ENCODE peak calls at places on chromosomes 3 and 15, in five cellular contexts. U is uterus, T is body of pancreas, D is IMR-90, W is transverse colon. J is an unnamed sample.

GRCh38 chr3:16338124-16338523 is 73.1 kb downstream of the OXNAD1 start:
- DNase-seq in U (no peak), T (peak; percentile 13), D (no peak), W (peak; percentile 47), J (no peak)

GRCh38 chr3:128327606-128328031 is 139.1 kb downstream of the DNAJB8 start:
- DNase-seq in U (no peak), T (no peak), D (no peak), W (no peak), J (no peak)

GRCh38 chr3:121654493-121655385 is 6.0 kb downstream of the HCLS1 start:
- DNase-seq in U (no peak), T (no peak), D (no peak), W (no peak), J (no peak)

GRCh38 chr3:127568604-127569003 is 21.9 kb downstream of the TPRA1 start:
- DNase-seq in U (no peak), T (no peak), D (no peak), W (no peak), J (no peak)

GRCh38 chr3:162136136-162136535 is 639.5 kb downstream of the OTOL1 start:
- DNase-seq in U (no peak), T (no peak), D (no peak), W (no peak), J (no peak)

GRCh38 chr3:149589332-149589731 is 68.5 kb downstream of the WWTR1 start:
- DNase-seq in U (no peak), T (no peak), D (peak; percentile 96), W (no peak), J (no peak)

GRCh38 chr3:48686538-48687219 is 964 bp upstream of the NCKIPSD start:
- DNase-seq in U (no peak), T (no peak), D (peak; percentile 10), W (no peak), J (no peak)

GRCh38 chr3:15148614-15149013 is 49.7 kb upstream of the RBSN start:
- DNase-seq in U (peak; percentile 17), T (peak; percentile 67), D (no peak), W (no peak), J (no peak)

DNA sequence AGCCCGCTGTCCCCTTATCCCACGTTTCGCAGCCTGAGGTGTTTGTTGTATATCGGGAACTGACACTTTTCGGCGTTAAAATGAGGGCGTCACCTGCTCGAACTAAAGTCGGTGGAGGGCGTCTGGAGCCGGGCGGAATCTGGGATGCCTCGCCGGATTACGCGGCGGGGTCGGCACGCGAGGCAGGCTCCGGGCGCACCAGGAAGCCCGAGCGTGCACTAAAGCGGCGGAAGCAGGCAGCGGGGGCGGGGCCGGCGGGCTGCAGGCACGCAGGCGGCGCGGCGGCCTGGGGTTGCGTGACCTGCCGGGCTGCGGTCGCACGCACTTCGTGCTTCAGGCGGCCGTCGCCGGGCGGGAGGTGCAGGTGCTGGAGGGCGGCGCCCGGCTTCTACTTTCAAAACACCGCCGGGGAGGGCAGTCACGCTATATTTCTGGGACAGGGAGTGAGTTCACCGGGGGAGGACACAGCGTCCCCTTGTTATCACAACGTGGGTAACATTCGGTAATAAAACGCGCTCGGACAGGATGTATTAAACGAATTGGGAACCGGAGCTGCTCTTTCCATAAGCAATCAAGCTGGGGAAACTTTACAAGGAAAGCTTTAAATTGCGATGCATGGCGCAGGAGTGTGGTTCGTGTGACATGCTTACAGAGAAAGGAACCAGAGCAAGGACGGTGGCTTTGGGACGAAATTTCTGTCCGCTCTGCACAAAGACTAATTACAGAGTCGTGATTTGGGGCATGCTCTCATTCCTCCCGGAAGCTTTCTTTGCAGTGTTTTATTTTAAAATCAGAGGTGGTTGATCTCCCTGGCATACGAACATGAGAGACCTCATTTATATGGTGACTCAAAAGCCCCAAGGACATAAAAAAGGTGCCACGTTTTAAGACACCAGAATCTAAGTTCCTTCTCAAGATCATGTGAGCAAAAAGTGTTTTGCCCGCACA is 9.1 kb upstream of the LEKR1 start:
- DNase-seq in U (peak; percentile 76), T (peak; percentile 93), D (peak; percentile 90), W (peak; percentile 91), J (peak; percentile 37)
- TF ChIP-seq POLR2A in U (no peak), T (peak; percentile 90), D (peak; percentile 69), W (peak; percentile 79), J (peak; percentile 4)

DNA sequence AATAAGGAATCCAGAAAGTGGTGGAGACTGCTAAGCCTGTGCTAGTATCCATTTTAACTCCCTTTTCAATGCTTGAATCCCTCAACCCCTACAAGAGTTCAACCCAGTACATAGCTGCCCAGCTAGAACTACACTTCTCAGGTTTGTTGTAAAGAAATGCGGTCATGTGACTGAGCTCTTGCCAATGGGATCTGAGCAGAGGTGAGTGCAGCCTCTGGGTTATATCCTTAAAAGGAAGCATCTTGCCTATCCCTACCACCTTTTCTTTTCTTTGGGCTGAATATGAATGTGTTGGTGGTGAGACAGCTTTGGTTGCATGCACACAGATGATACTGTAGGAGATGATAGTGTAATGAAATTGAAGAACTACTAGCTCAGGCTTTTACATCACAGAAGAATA is 139.7 kb downstream of the CADPS start:
- DNase-seq in U (no peak), T (no peak), D (no peak), W (no peak), J (no peak)
- H3K4me1 ChIP-seq in U (no peaks in the 10 kb centered on the region), T (no peaks in the 10 kb centered on the region), D (no peaks in the 10 kb centered on the region), W (no peaks in the 10 kb centered on the region), J (no peaks in the 10 kb centered on the region)

GRCh38 chr15:36887214-36888017 is 212.9 kb downstream of the MEIS2 start:
- DNase-seq in U (peak; percentile 67), T (peak; percentile 37), D (no peak), W (no peak), J (no peak)

GRCh38 chr15:36886135-36887011 is 214.0 kb downstream of the MEIS2 start:
- DNase-seq in U (no peak), T (no peak), D (no peak), W (no peak), J (no peak)

GRCh38 chr15:36885709-36886108 is 214.6 kb downstream of the MEIS2 start:
- DNase-seq in U (no peak), T (no peak), D (no peak), W (no peak), J (no peak)

GRCh38 chr15:36884404-36885335 is 215.7 kb downstream of the MEIS2 start:
- DNase-seq in U (no peak), T (no peak), D (no peak), W (no peak), J (no peak)

DNA sequence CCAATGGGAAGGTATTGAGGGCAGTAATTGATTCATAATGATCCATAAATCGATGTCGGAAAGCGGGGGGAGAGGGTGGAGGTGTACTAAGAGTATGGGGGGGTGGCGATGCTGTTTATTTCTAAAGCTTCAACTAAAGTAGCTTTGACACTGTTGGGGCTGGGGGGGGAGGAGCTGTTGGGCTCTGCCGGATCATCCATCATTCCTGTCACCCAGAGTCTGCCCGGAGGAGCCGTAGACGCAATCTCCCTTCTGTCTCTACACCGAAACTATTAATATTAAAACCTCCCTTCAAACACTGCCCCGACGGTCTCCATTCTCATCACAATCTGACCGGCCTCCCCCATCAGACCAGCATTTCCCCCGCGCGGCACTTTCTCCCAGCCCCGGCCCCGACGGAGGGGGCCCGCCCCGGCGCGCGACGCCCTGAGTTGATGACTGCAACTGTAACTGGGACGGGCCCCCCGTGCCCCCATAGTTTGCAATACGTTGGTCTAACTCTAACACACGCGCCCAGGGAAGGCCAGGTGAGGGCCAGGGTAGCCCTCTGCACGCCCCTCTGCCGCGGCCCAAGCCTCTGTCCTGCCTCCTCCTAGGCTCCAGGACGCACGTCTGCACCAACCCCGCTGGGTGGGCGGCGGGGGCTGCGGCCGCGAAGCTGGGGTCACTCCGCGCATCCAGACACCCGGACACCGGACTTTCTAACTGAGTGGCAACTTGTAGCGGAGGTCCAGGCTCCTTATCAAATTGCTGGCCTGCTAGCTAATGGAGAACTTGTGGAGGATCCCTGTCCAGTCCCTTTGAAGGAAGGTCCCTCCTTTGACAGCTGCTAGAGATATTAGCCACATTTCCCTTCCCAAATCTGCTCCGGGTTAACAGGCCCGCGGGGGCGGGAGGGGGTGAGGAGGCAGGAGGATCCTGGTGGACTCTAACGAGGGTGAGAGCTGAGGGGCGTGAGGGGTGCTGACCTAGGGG is 212.0 kb downstream of the MEIS2 start:
- DNase-seq in U (peak; percentile 70), T (peak; percentile 40), D (no peak), W (no peak), J (no peak)
- H3K4me3 ChIP-seq in U (peak overlapping the region; percentile 43), T (no peak overlapping the region), D (no peak overlapping the region), W (peak overlapping the region; percentile 2), J (peak overlapping the region; percentile 48)

GRCh38 chr15:78148392-78149067 is 632 bp upstream of the IDH3A start:
- DNase-seq in U (no peak), T (no peak), D (peak; percentile 14), W (no peak), J (no peak)

GRCh38 chr15:78147566-78147965 is 1.6 kb upstream of the IDH3A start:
- DNase-seq in U (no peak), T (no peak), D (no peak), W (no peak), J (no peak)

GRCh38 chr15:78149805-78150751 is 916 bp downstream of the IDH3A start:
- DNase-seq in U (no peak), T (no peak), D (no peak), W (no peak), J (no peak)

GRCh38 chr15:78146437-78147154 is 2.6 kb upstream of the IDH3A start:
- DNase-seq in U (no peak), T (peak; percentile 46), D (no peak), W (no peak), J (no peak)

DNA sequence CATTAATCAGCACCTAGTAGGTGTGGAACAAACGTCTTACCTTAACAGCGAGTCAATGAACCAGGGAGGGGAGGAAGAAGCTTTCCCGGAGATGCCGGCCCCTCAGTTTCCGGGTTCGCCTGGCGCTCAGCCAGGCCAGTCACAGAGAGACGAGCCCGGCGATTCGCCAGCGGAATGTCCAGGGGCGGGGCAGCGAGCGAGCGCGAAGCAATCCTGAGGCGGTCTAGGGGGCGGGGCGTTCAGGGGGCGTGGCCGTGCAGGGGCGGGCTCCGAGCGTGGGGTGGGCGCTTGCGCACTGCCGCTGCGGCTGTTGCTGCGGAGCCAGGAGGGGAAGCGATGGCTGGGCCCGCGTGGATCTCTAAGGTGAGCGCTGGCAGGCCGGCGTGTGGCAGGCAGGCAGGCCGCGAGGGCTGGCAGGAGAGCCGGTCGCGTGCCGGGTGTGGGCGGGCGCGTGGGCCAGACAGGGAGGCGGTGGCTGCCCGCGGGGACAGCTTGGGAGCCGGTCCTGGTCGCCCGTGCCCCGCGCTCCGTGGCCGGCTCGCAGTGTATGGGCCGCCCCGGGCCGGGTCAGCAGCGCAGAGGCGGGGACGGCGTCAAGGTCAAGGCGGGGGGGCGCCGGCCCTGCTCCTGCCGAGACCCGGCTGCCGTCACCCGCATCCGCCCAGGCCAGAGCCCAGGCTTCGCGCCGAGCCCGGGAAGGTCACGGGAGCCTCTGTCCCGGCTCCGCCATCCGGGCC is at the start of gene IDH3A:
- DNase-seq in U (peak; percentile 100), T (peak; percentile 100), D (peak; percentile 92), W (peak; percentile 100), J (peak; percentile 82)
- TF ChIP-seq POLR2A in U (peak; percentile 76), T (peak; percentile 70), D (peak; percentile 75), W (peak; percentile 85), J (peak; percentile 83)

GRCh38 chr15:40342421-40343313 is 1.9 kb upstream of the CCDC9B start:
- DNase-seq in U (no peak), T (no peak), D (peak; percentile 85), W (no peak), J (no peak)
- H3K4me1 ChIP-seq in U (peaks cover 7% of the 10 kb centered on the region), T (peaks cover 41% of the 10 kb centered on the region), D (peaks cover 39% of the 10 kb centered on the region), W (peaks cover 94% of the 10 kb centered on the region), J (peaks cover 100% of the 10 kb centered on the region)

DNA sequence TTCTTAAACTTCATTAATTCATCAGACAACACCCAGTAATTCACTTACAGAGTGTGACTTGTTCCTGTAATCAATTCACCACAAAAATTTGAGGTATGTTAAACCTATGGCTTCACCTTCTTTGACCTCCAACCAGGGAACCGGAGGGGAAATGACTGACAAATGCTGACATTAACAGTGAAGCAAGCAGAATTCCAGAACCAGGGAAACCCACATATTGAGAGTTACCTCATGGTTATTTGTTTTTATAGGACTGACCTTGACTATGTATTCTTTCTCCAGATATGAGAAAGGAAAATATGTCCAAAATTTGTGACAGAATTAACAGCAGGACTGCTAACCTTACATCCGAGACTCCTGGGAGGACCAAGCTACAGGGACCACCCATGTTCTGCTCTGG is 2.7 kb downstream of the P3H2 start:
- DNase-seq in U (no peak), T (no peak), D (peak; percentile 47), W (no peak), J (no peak)
- H3K4me3 ChIP-seq in U (no peak overlapping the region), T (no peak overlapping the region), D (peak overlapping the region; percentile 50), W (no peak overlapping the region), J (no peak overlapping the region)